ENCODE peak calls at places on chromosomes 3 and 15, in seven cellular contexts. One of them, this sample, is unnamed.

GRCh38 chr15:75694241-75695182 is 18.1 kb downstream of the CSPG4 start:
- DNase-seq in neural progenitor cell: peak; percentile 79
- DNase-seq in HepG2: peak; percentile 35
- DNase-seq in IMR-90: peak; percentile 99
- DNase-seq in trophoblast cell: peak; percentile 70
- DNase-seq in tibial artery: peak; percentile 87
- DNase-seq in MM.1S: no peak
- DNase-seq in this sample: peak; percentile 92

GRCh38 chr3:185207931-185208746 is 45.7 kb downstream of the EHHADH start:
- DNase-seq in neural progenitor cell: peak; percentile 35
- DNase-seq in HepG2: no peak
- DNase-seq in IMR-90: peak; percentile 61
- DNase-seq in trophoblast cell: no peak
- DNase-seq in tibial artery: no peak
- DNase-seq in MM.1S: no peak
- DNase-seq in this sample: no peak

GRCh38 chr3:33299395-33300081 is 22.3 kb downstream of the FBXL2 start:
- DNase-seq in neural progenitor cell: no peak
- DNase-seq in HepG2: no peak
- DNase-seq in IMR-90: peak; percentile 76
- DNase-seq in trophoblast cell: no peak
- DNase-seq in tibial artery: no peak
- DNase-seq in MM.1S: no peak
- DNase-seq in this sample: peak; percentile 3

GRCh38 chr15:75531041-75531450 is 48.1 kb downstream of the PTPN9 start:
- DNase-seq in neural progenitor cell: no peak
- DNase-seq in HepG2: no peak
- DNase-seq in IMR-90: peak; percentile 40
- DNase-seq in trophoblast cell: no peak
- DNase-seq in tibial artery: peak; percentile 63
- DNase-seq in MM.1S: no peak
- DNase-seq in this sample: peak; percentile 25

GRCh38 chr3:70615286-70615685 is 302.8 kb upstream of the MDFIC2 start:
- DNase-seq in neural progenitor cell: no peak
- DNase-seq in HepG2: no peak
- DNase-seq in IMR-90: no peak
- DNase-seq in trophoblast cell: no peak
- DNase-seq in tibial artery: no peak
- DNase-seq in MM.1S: no peak
- DNase-seq in this sample: no peak

GRCh38 chr3:160038862-160039562 is 50.4 kb downstream of the IL12A start:
- DNase-seq in neural progenitor cell: peak; percentile 51
- DNase-seq in HepG2: no peak
- DNase-seq in IMR-90: no peak
- DNase-seq in trophoblast cell: no peak
- DNase-seq in tibial artery: peak; percentile 21
- DNase-seq in MM.1S: no peak
- DNase-seq in this sample: no peak

GRCh38 chr3:188756241-188756640 is 415.5 kb upstream of the TPRG1 start:
- DNase-seq in neural progenitor cell: no peak
- DNase-seq in HepG2: no peak
- DNase-seq in IMR-90: no peak
- DNase-seq in trophoblast cell: no peak
- DNase-seq in tibial artery: no peak
- DNase-seq in MM.1S: no peak
- DNase-seq in this sample: no peak

GRCh38 chr15:36331531-36332275 is 247.7 kb upstream of the CDIN1 start:
- DNase-seq in neural progenitor cell: no peak
- DNase-seq in HepG2: no peak
- DNase-seq in IMR-90: no peak
- DNase-seq in trophoblast cell: no peak
- DNase-seq in tibial artery: no peak
- DNase-seq in MM.1S: peak; percentile 9
- DNase-seq in this sample: no peak

GRCh38 chr3:135895106-135895733 is 70.3 kb upstream of the PPP2R3A start:
- DNase-seq in neural progenitor cell: peak; percentile 87
- DNase-seq in HepG2: peak; percentile 49
- DNase-seq in IMR-90: peak; percentile 79
- DNase-seq in trophoblast cell: peak; percentile 91
- DNase-seq in tibial artery: peak; percentile 49
- DNase-seq in MM.1S: peak; percentile 59
- DNase-seq in this sample: peak; percentile 85

GRCh38 chr3:138835177-138835757 is 539 bp upstream of the PIK3CB start:
- DNase-seq in neural progenitor cell: no peak
- DNase-seq in HepG2: no peak
- DNase-seq in IMR-90: no peak
- DNase-seq in trophoblast cell: no peak
- DNase-seq in tibial artery: no peak
- DNase-seq in MM.1S: no peak
- DNase-seq in this sample: no peak

GRCh38 chr3:191646242-191646641 is 185.3 kb downstream of the PYDC2 start:
- DNase-seq in neural progenitor cell: no peak
- DNase-seq in HepG2: no peak
- DNase-seq in IMR-90: no peak
- DNase-seq in trophoblast cell: no peak
- DNase-seq in tibial artery: no peak
- DNase-seq in MM.1S: no peak
- DNase-seq in this sample: no peak

GRCh38 chr3:58526124-58526957 is 10.6 kb downstream of the ACOX2 start:
- DNase-seq in neural progenitor cell: no peak
- DNase-seq in HepG2: peak; percentile 88
- DNase-seq in IMR-90: peak; percentile 94
- DNase-seq in trophoblast cell: peak; percentile 82
- DNase-seq in tibial artery: no peak
- DNase-seq in MM.1S: no peak
- DNase-seq in this sample: peak; percentile 39

GRCh38 chr15:34708422-34708821 is 46.4 kb downstream of the GJD2 start:
- DNase-seq in neural progenitor cell: peak; percentile 74
- DNase-seq in HepG2: peak; percentile 28
- DNase-seq in IMR-90: peak; percentile 66
- DNase-seq in trophoblast cell: peak; percentile 60
- DNase-seq in tibial artery: no peak
- DNase-seq in MM.1S: peak; percentile 47
- DNase-seq in this sample: peak; percentile 79

GRCh38 chr3:38611866-38612265 is 37.6 kb downstream of the SCN5A start:
- DNase-seq in neural progenitor cell: no peak
- DNase-seq in HepG2: no peak
- DNase-seq in IMR-90: no peak
- DNase-seq in trophoblast cell: no peak
- DNase-seq in tibial artery: no peak
- DNase-seq in MM.1S: no peak
- DNase-seq in this sample: no peak

GRCh38 chr3:99548674-99549073 is 89.7 kb upstream of the COL8A1 start:
- DNase-seq in neural progenitor cell: no peak
- DNase-seq in HepG2: no peak
- DNase-seq in IMR-90: no peak
- DNase-seq in trophoblast cell: peak; percentile 54
- DNase-seq in tibial artery: no peak
- DNase-seq in MM.1S: no peak
- DNase-seq in this sample: no peak

GRCh38 chr3:11391172-11391879 is 119.1 kb downstream of the ATG7 start:
- DNase-seq in neural progenitor cell: no peak
- DNase-seq in HepG2: no peak
- DNase-seq in IMR-90: no peak
- DNase-seq in trophoblast cell: no peak
- DNase-seq in tibial artery: no peak
- DNase-seq in MM.1S: no peak
- DNase-seq in this sample: no peak

GRCh38 chr3:129577925-129578742 is 28.3 kb downstream of the PLXND1 start:
- DNase-seq in neural progenitor cell: no peak
- DNase-seq in HepG2: no peak
- DNase-seq in IMR-90: no peak
- DNase-seq in trophoblast cell: peak; percentile 9
- DNase-seq in tibial artery: peak; percentile 60
- DNase-seq in MM.1S: no peak
- DNase-seq in this sample: peak; percentile 66

GRCh38 chr3:165984589-165984988 is 147.4 kb upstream of the BCHE start:
- DNase-seq in neural progenitor cell: no peak
- DNase-seq in HepG2: no peak
- DNase-seq in IMR-90: no peak
- DNase-seq in trophoblast cell: peak; percentile 1
- DNase-seq in tibial artery: no peak
- DNase-seq in MM.1S: no peak
- DNase-seq in this sample: no peak

GRCh38 chr3:99639579-99639978 is 1.2 kb downstream of the COL8A1 start:
- DNase-seq in neural progenitor cell: no peak
- DNase-seq in HepG2: no peak
- DNase-seq in IMR-90: peak; percentile 35
- DNase-seq in trophoblast cell: no peak
- DNase-seq in tibial artery: no peak
- DNase-seq in MM.1S: no peak
- DNase-seq in this sample: no peak

DNA sequence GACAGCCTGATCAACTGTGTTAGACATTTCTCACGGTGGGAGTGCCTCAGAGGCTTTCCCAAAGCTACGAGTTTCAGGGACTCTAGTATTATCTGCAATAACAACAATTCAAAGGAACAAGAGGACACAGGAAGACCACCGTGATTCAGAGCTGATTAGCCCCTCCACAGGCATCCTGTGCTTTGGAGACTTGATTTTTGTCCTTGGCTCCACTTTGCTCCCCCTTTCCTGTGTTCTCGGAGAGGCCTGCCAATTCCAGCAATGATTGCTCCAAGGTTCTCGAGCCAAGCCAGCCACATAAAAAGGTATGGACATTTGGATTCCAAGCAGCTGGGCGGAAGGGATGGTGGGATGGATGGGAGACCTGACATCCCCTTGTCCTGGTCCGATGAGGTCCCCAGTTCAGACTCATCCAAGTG is 14.3 kb downstream of the EHD4 start:
- DNase-seq in neural progenitor cell: no peak
- DNase-seq in HepG2: no peak
- DNase-seq in IMR-90: no peak
- DNase-seq in trophoblast cell: no peak
- DNase-seq in tibial artery: no peak
- DNase-seq in MM.1S: no peak
- DNase-seq in this sample: no peak
- H3K27ac ChIP-seq in neural progenitor cell: no peak overlapping the region
- H3K27ac ChIP-seq in HepG2: no peak overlapping the region
- H3K27ac ChIP-seq in IMR-90: no peak overlapping the region
- H3K27ac ChIP-seq in trophoblast cell: no peak overlapping the region
- H3K27ac ChIP-seq in tibial artery: peak overlapping the region; percentile 44
- H3K27ac ChIP-seq in MM.1S: no peak overlapping the region
- H3K27ac ChIP-seq in this sample: no peak overlapping the region

DNA sequence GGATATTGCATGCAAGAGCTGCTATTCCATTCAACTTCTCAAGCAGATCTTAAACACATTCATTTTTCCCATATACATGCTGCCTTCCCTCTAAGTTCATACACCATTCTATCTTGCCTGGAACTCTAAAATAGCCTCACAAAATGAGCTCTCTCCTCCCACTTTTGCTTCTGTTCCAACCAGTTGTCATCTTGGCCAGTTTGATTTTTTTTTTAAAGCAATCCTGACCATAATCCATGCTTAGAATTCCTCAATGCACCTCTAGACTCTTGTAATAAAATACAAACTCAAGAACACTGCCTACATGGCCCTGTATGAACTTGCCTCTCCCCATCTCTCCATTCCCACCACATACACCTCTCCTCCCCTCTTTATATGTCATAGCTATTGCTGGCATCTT is 68.6 kb upstream of the NPHP3 start:
- DNase-seq in neural progenitor cell: no peak
- DNase-seq in HepG2: no peak
- DNase-seq in IMR-90: no peak
- DNase-seq in trophoblast cell: no peak
- DNase-seq in tibial artery: no peak
- DNase-seq in MM.1S: no peak
- DNase-seq in this sample: no peak
- H3K9me3 ChIP-seq in neural progenitor cell: no peaks in the 10 kb centered on the region
- H3K9me3 ChIP-seq in HepG2: no peaks in the 10 kb centered on the region
- H3K9me3 ChIP-seq in IMR-90: no peaks in the 10 kb centered on the region
- H3K9me3 ChIP-seq in trophoblast cell: no peaks in the 10 kb centered on the region
- H3K9me3 ChIP-seq in tibial artery: no peaks in the 10 kb centered on the region
- H3K9me3 ChIP-seq in MM.1S: no peaks in the 10 kb centered on the region
- H3K9me3 ChIP-seq in this sample: peaks cover 3% of the 10 kb centered on the region

GRCh38 chr15:27690290-27690689 is 408.8 kb downstream of the OCA2 start:
- DNase-seq in neural progenitor cell: no peak
- DNase-seq in HepG2: no peak
- DNase-seq in IMR-90: no peak
- DNase-seq in trophoblast cell: no peak
- DNase-seq in tibial artery: no peak
- DNase-seq in MM.1S: no peak
- DNase-seq in this sample: no peak

GRCh38 chr15:27685638-27686037 is 413.5 kb downstream of the OCA2 start:
- DNase-seq in neural progenitor cell: no peak
- DNase-seq in HepG2: no peak
- DNase-seq in IMR-90: no peak
- DNase-seq in trophoblast cell: no peak
- DNase-seq in tibial artery: no peak
- DNase-seq in MM.1S: no peak
- DNase-seq in this sample: no peak

GRCh38 chr15:27683126-27683525 is 416.0 kb downstream of the OCA2 start:
- DNase-seq in neural progenitor cell: no peak
- DNase-seq in HepG2: no peak
- DNase-seq in IMR-90: no peak
- DNase-seq in trophoblast cell: no peak
- DNase-seq in tibial artery: no peak
- DNase-seq in MM.1S: no peak
- DNase-seq in this sample: no peak

GRCh38 chr15:27686376-27686775 is 412.7 kb downstream of the OCA2 start:
- DNase-seq in neural progenitor cell: no peak
- DNase-seq in HepG2: no peak
- DNase-seq in IMR-90: peak; percentile 34
- DNase-seq in trophoblast cell: peak; percentile 0
- DNase-seq in tibial artery: no peak
- DNase-seq in MM.1S: no peak
- DNase-seq in this sample: no peak

DNA sequence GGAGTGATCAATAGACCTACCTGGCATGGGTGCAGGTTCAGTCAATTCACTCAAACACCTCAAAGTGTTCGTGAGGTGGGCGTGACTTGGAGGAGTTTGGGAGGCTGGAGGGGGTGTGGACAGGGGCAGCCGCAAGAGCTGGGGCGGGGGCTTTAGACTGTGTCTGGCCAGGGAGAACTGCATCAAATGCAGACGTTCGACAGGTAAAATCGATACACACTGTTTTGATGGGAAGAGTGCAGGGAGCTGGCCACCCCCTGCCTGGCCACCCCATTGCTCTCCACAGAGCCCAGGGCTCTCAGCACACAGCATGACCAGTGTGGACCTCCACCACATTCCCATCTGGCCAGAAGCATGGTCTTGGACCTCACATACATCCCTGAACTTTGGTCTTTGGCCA is 412.1 kb downstream of the OCA2 start:
- DNase-seq in neural progenitor cell: no peak
- DNase-seq in HepG2: no peak
- DNase-seq in IMR-90: no peak
- DNase-seq in trophoblast cell: no peak
- DNase-seq in tibial artery: no peak
- DNase-seq in MM.1S: no peak
- DNase-seq in this sample: no peak
- H3K27ac ChIP-seq in neural progenitor cell: no peak overlapping the region
- H3K27ac ChIP-seq in HepG2: no peak overlapping the region
- H3K27ac ChIP-seq in IMR-90: no peak overlapping the region
- H3K27ac ChIP-seq in trophoblast cell: peak overlapping the region; percentile 77
- H3K27ac ChIP-seq in tibial artery: no peak overlapping the region
- H3K27ac ChIP-seq in MM.1S: no peak overlapping the region
- H3K27ac ChIP-seq in this sample: no peak overlapping the region

GRCh38 chr15:70199601-70200000 is 101.9 kb upstream of the TLE3 start:
- DNase-seq in neural progenitor cell: no peak
- DNase-seq in HepG2: no peak
- DNase-seq in IMR-90: no peak
- DNase-seq in trophoblast cell: peak; percentile 35
- DNase-seq in tibial artery: no peak
- DNase-seq in MM.1S: no peak
- DNase-seq in this sample: no peak
- H3K9me3 ChIP-seq in neural progenitor cell: no peaks in the 10 kb centered on the region
- H3K9me3 ChIP-seq in HepG2: no peaks in the 10 kb centered on the region
- H3K9me3 ChIP-seq in IMR-90: no peaks in the 10 kb centered on the region
- H3K9me3 ChIP-seq in trophoblast cell: no peaks in the 10 kb centered on the region
- H3K9me3 ChIP-seq in tibial artery: no peaks in the 10 kb centered on the region
- H3K9me3 ChIP-seq in MM.1S: no peaks in the 10 kb centered on the region
- H3K9me3 ChIP-seq in this sample: no peaks in the 10 kb centered on the region

GRCh38 chr15:66621491-66622467 is 56.0 kb upstream of the LCTL start:
- DNase-seq in neural progenitor cell: peak; percentile 75
- DNase-seq in HepG2: no peak
- DNase-seq in IMR-90: no peak
- DNase-seq in trophoblast cell: peak; percentile 37
- DNase-seq in tibial artery: no peak
- DNase-seq in MM.1S: no peak
- DNase-seq in this sample: no peak
- H3K27ac ChIP-seq in neural progenitor cell: no peak overlapping the region
- H3K27ac ChIP-seq in HepG2: no peak overlapping the region
- H3K27ac ChIP-seq in IMR-90: no peak overlapping the region
- H3K27ac ChIP-seq in trophoblast cell: peak overlapping the region; percentile 93
- H3K27ac ChIP-seq in tibial artery: peak overlapping the region; percentile 69
- H3K27ac ChIP-seq in MM.1S: no peak overlapping the region
- H3K27ac ChIP-seq in this sample: no peak overlapping the region